ENCODE peak calls at places on chromosomes 7 and 10, in ten cellular contexts. K, W, T, A, S, L, M, G, I and C are unnamed samples.

GRCh38 chr7:12210179-12211053 is 678 bp upstream of the TMEM106B start:
- DNase-seq in T (no peak), W (no peak), I (peak; percentile 85), S (no peak), G (no peak), K (no peak), M (peak; percentile 57), L (no peak), A (no peak), C (no peak)

GRCh38 chr7:144057954-144058353 is 9.2 kb downstream of the OR2A5 start:
- DNase-seq in M (no peak), G (no peak), W (no peak), L (peak; percentile 65), T (no peak), I (no peak), A (no peak), S (no peak), K (peak; percentile 50), C (peak; percentile 35)

GRCh38 chr10:111076682-111077661 is at the start of gene ADRA2A:
- DNase-seq in G (peak; percentile 87), L (peak; percentile 52), K (peak; percentile 47), S (no peak), W (peak; percentile 26), A (no peak), M (peak; percentile 30), I (peak; percentile 89), T (no peak), C (peak; percentile 43)

GRCh38 chr10:129680661-129681344 is 213.8 kb downstream of the MGMT start:
- DNase-seq in S (no peak), K (no peak), L (no peak), I (no peak), M (no peak), W (no peak), G (no peak), T (no peak), A (no peak), C (no peak)

GRCh38 chr7:151137841-151138540 is 29.5 kb downstream of the GBX1 start:
- DNase-seq in K (no peak), T (no peak), G (no peak), L (no peak), A (no peak), I (peak; percentile 84), S (peak; percentile 24), M (no peak), W (no peak), C (no peak)

GRCh38 chr10:122877264-122877663 is 2.1 kb downstream of the FAM24B start:
- DNase-seq in W (no peak), S (no peak), I (no peak), M (no peak), G (no peak), K (no peak), A (no peak), T (no peak), L (no peak), C (no peak)

GRCh38 chr7:55975944-55976633 is 11.7 kb downstream of the NIPSNAP2 start:
- DNase-seq in T (no peak), W (no peak), A (no peak), G (no peak), I (no peak), K (no peak), L (no peak), M (no peak), S (no peak), C (no peak)

GRCh38 chr7:132092106-132092505 is 484.2 kb downstream of the PLXNA4 start:
- DNase-seq in K (no peak), G (no peak), L (no peak), S (no peak), A (no peak), W (no peak), I (peak; percentile 75), M (no peak), T (no peak), C (no peak)

GRCh38 chr7:142603870-142604448 is 145.3 kb upstream of the PRSS1 start:
- DNase-seq in I (no peak), A (no peak), W (peak; percentile 60), L (peak; percentile 80), S (no peak), K (peak; percentile 81), G (no peak), M (peak; percentile 24), T (no peak), C (peak; percentile 66)
- H3K4me3 ChIP-seq in I (no peak overlapping the region), A (no peak overlapping the region), W (peak overlapping the region; percentile 16), L (no peak overlapping the region), S (peak overlapping the region; percentile 26), K (no peak overlapping the region), G (no peak overlapping the region), M (no peak overlapping the region), T (no peak overlapping the region), C (no peak overlapping the region)

DNA sequence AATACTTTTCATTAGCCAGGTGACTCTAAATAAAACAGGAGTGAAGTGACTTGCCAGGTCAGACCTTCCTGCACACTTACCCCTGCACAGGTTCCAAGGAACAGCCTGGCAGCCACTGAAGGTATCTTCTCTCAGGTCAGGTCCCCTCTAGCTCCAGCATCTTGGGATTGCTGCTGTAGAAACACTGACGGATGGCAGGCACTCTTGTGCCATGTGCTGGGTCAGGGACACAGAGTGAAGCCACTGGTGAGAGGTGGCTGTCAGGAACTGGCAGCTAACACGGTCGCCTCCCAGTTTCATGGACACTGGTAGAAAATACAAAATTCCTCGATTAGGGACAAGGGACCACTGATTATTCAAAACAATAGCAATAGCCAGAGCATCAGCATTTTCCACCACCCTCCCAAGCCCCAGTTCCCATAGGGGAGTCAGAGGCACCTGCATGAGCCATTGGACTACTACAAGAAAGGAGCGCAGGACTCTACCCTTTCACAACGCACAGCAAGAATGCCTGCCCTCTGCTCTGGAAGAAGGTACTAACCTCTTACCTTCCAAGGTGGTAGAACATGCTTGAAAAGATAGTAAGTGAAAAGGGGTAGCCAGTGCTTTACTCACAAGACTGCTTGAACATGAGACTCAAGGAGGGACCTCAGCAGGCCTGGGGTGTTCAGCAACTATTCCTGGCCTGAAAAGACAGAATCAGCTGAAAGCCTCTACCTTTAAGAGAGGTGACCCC is 5.1 kb upstream of the MYO1G start:
- DNase-seq in T (no peak), M (no peak), G (no peak), S (no peak), A (no peak), K (no peak), I (no peak), W (no peak), L (no peak), C (no peak)
- H3K4me3 ChIP-seq in T (no peak overlapping the region), M (no peak overlapping the region), G (no peak overlapping the region), S (peak overlapping the region; percentile 76), A (no peak overlapping the region), K (no peak overlapping the region), I (no peak overlapping the region), W (no peak overlapping the region), L (no peak overlapping the region), C (no peak overlapping the region)

DNA sequence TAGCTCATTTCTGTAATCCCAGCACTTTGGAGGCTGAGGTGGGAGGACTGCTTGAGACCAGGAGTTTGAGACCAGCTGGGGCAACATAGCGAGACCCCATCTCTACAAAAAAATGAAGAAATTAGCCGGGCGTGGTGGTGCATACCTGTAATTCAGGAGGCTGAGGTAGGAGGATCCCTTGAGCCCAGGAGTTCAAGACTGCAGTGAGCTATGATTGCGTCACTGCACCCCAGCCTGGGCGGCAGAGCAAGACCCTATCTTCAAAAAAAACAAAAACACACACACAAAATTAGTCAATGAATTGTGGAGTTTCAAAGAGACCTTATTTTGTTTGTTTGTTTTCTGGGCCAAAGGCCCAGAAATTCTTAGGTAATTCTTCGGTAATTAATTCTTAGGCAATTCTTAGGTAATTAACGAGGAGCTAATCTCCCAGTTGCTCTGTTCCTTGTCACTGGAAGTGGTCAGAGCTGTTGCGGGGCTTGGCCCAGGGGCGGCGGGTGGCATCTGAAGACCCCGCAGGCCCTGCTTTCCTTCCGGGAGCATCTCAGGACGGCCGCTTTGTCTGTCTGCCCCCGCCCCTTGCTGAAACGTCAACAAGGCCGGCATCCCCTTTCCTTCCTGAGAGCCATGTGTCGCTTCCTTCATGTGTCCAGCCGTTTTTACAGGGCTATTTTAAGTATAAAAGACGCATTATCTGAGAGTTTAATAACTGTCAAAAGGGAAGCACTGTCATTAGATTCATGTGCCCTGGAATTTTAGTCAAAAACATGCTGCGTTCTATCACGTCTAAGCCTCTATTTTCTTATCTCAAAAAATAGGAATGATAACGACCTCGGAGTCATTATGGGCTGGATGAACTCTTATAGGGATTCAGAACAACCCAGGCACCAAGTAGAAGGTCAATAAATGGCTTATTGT is 110.2 kb downstream of the CUX1 start:
- DNase-seq in M (no peak), L (peak; percentile 33), I (no peak), S (no peak), T (no peak), K (peak; percentile 36), W (no peak), A (no peak), G (peak; percentile 29), C (no peak)
- H3K4me3 ChIP-seq in M (no peak overlapping the region), L (no peak overlapping the region), I (no peak overlapping the region), S (no peak overlapping the region), T (no peak overlapping the region), K (no peak overlapping the region), W (no peak overlapping the region), A (no peak overlapping the region), G (no peak overlapping the region), C (no peak overlapping the region)

GRCh38 chr10:1056326-1057105 is at the start of gene WDR37:
- DNase-seq in W (peak; percentile 86), M (peak; percentile 88), K (peak; percentile 87), S (peak; percentile 82), G (peak; percentile 89), L (peak; percentile 92), I (peak; percentile 97), A (peak; percentile 88), T (peak; percentile 48), C (peak; percentile 91)

GRCh38 chr10:1050555-1050954 is 1.6 kb upstream of the IDI1 start:
- DNase-seq in K (no peak), L (no peak), T (no peak), M (no peak), S (no peak), A (no peak), I (no peak), G (no peak), W (no peak), C (no peak)

GRCh38 chr10:1058017-1058416 is 1.8 kb downstream of the WDR37 start:
- DNase-seq in G (no peak), W (no peak), T (no peak), I (no peak), M (no peak), S (no peak), K (no peak), A (no peak), L (no peak), C (no peak)

GRCh38 chr10:1057106-1057657 is 997 bp downstream of the WDR37 start:
- DNase-seq in M (no peak), L (peak; percentile 31), S (no peak), W (no peak), K (no peak), A (no peak), G (no peak), T (no peak), I (no peak), C (no peak)

DNA sequence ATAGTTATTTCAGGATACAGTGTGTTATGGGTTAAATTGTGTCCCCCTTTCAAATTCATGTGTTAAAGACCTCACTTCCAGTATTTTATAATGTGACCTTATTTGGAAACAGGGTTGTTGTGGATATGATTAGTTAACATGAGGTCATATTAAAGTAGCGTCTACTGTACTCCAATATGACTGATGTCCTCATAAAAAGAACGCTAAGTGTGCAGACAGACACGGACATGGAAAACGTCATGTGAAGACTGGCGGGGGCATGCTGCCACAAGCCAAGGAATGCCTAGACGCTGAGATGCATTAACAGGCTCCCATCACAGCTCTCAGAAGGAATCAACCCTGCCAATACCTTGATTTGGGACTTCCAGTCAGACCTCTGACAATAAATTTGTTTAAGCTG is 1.5 kb upstream of the WDR37 start:
- DNase-seq in L (peak; percentile 25), T (no peak), W (no peak), S (no peak), K (no peak), M (no peak), I (no peak), G (no peak), A (no peak), C (no peak)
- H3K4me3 ChIP-seq in L (peak overlapping the region; percentile 78), T (no peak overlapping the region), W (peak overlapping the region; percentile 93), S (peak overlapping the region; percentile 93), K (no peak overlapping the region), M (no peak overlapping the region), I (no peak overlapping the region), G (no peak overlapping the region), A (peak overlapping the region; percentile 41), C (peak overlapping the region; percentile 94)